ENCODE peak calls at places on chromosomes 16 and 17, in five cellular contexts. U is smooth muscle cell of the brain vasculature, A is iPS-NIHi11, X is iris pigment epithelial cell, V is pancreas. S is an unnamed sample.

GRCh38 chr17:21817791-21818364 is 125.6 kb downstream of the KCNJ18 start:
- DNase-seq in U (no peak), V (no peak), A (no peak), X (no peak), S (peak; percentile 1)

GRCh38 chr17:19533718-19534561 is at the start of gene SLC47A1:
- DNase-seq in U (no peak), X (peak; percentile 24), A (peak; percentile 80), V (no peak), S (peak; percentile 49)

GRCh38 chr17:19357351-19358140 is 5.0 kb downstream of the B9D1 start:
- DNase-seq in A (no peak), X (no peak), V (no peak), U (no peak), S (no peak)

GRCh38 chr16:22941970-22942501 is 128.1 kb downstream of the HS3ST2 start:
- DNase-seq in X (no peak), V (no peak), U (no peak), A (no peak), S (no peak)

GRCh38 chr17:64147110-64148016 is 17.4 kb upstream of the ERN1 start:
- DNase-seq in V (no peak), X (no peak), U (no peak), A (no peak), S (no peak)

GRCh38 chr16:88977028-88977844 is at the start of gene CBFA2T3:
- DNase-seq in A (no peak), V (no peak), X (no peak), U (no peak), S (no peak)

GRCh38 chr16:88026964-88027938 is 76.0 kb downstream of the BANP start:
- DNase-seq in X (no peak), U (no peak), V (no peak), A (no peak), S (no peak)

GRCh38 chr16:3235856-3236669 is 1.1 kb upstream of the ZNF200 start:
- DNase-seq in V (peak; percentile 23), X (no peak), A (peak; percentile 31), U (no peak), S (no peak)

GRCh38 chr17:47188266-47188665 is 829 bp downstream of the CDC27 start:
- DNase-seq in V (no peak), A (peak; percentile 9), X (peak; percentile 63), U (no peak), S (no peak)

GRCh38 chr16:87326151-87326571 is 9.0 kb upstream of the C16orf95 start:
- DNase-seq in A (no peak), X (no peak), U (no peak), V (no peak), S (no peak)

GRCh38 chr17:31697838-31698237 is 161.2 kb downstream of the COPRS start:
- DNase-seq in A (no peak), U (no peak), V (no peak), X (no peak), S (no peak)

GRCh38 chr17:39699818-39700147 is at the start of gene ERBB2:
- DNase-seq in V (peak; percentile 73), A (peak; percentile 82), X (peak; percentile 85), U (peak; percentile 37), S (no peak)

GRCh38 chr17:70787721-70788120 is 618.4 kb downstream of the KCNJ2 start:
- DNase-seq in V (no peak), U (no peak), X (no peak), A (no peak), S (no peak)

GRCh38 chr17:28896491-28896883 is 1.0 kb downstream of the FLOT2 start:
- DNase-seq in A (no peak), U (no peak), V (no peak), X (no peak), S (peak; percentile 61)

GRCh38 chr16:88783391-88784073 is 1.5 kb downstream of the PIEZO1 start:
- DNase-seq in X (peak; percentile 38), U (no peak), A (no peak), V (no peak), S (no peak)

GRCh38 chr17:50550661-50551432 is 3.9 kb downstream of the SPATA20 start:
- DNase-seq in U (peak; percentile 62), A (peak; percentile 84), X (peak; percentile 88), V (peak; percentile 72), S (peak; percentile 89)

GRCh38 chr16:28130099-28131088 is 66.9 kb upstream of the GSG1L start:
- DNase-seq in X (peak; percentile 25), U (no peak), A (peak; percentile 48), V (no peak), S (no peak)

GRCh38 chr17:44266402-44267164 is 1.4 kb downstream of the SLC4A1 start:
- DNase-seq in U (no peak), A (no peak), X (no peak), V (no peak), S (no peak)

GRCh38 chr16:12826559-12826958 is 22.9 kb upstream of the CPPED1 start:
- DNase-seq in A (no peak), U (no peak), X (no peak), V (no peak), S (no peak)

GRCh38 chr17:81317436-81317821 is 22.3 kb upstream of the SLC38A10 start:
- DNase-seq in X (no peak), V (no peak), A (no peak), U (no peak), S (no peak)

GRCh38 chr17:7881655-7882054 is 6.9 kb upstream of the CHD3 start:
- DNase-seq in U (no peak), X (peak; percentile 34), A (no peak), V (no peak), S (peak; percentile 48)

GRCh38 chr17:560379-560935 is 154.2 kb downstream of the VPS53 start:
- DNase-seq in V (no peak), A (no peak), X (peak; percentile 44), U (no peak), S (no peak)

GRCh38 chr16:22888791-22889190 is 74.8 kb downstream of the HS3ST2 start:
- DNase-seq in V (no peak), U (no peak), X (peak; percentile 14), A (peak; percentile 15), S (no peak)

GRCh38 chr16:2467301-2468141 is 3.6 kb upstream of the NTN3 start:
- DNase-seq in A (peak; percentile 88), V (peak; percentile 62), U (no peak), X (peak; percentile 51), S (peak; percentile 80)

GRCh38 chr17:67548693-67549092 is 169.0 kb upstream of the NOL11 start:
- DNase-seq in X (no peak), U (no peak), A (no peak), V (no peak), S (no peak)

GRCh38 chr17:36680701-36681202 is 79.4 kb downstream of the MRM1 start:
- DNase-seq in X (no peak), V (no peak), A (no peak), U (no peak), S (no peak)

GRCh38 chr17:14922421-14922820 is 342.7 kb downstream of the PMP22 start:
- DNase-seq in V (peak; percentile 43), U (no peak), A (no peak), X (peak; percentile 36), S (no peak)